ENCODE peak calls at places on chromosomes 5 and 9, in six cellular contexts. One of them, this sample, is unnamed.

GRCh38 chr9:118896356-118897000 is 472.8 kb downstream of the BRINP1 start:
- DNase-seq in foreskin fibroblast: no peak
- DNase-seq in NCI-H2107: no peak
- DNase-seq in CD4-positive, CD25-positive, alpha-beta regulatory T cell: no peak
- DNase-seq in epithelial cell of esophagus: peak; percentile 1
- DNase-seq in prostate gland: no peak
- DNase-seq in this sample: peak; percentile 16

GRCh38 chr5:173495225-173495904 is 121.1 kb downstream of the BOD1 start:
- DNase-seq in epithelial cell of esophagus: no peak
- DNase-seq in NCI-H2107: no peak
- DNase-seq in prostate gland: no peak
- DNase-seq in foreskin fibroblast: peak; percentile 59
- DNase-seq in CD4-positive, CD25-positive, alpha-beta regulatory T cell: no peak
- DNase-seq in this sample: no peak

GRCh38 chr5:68949711-68950110 is 144.1 kb upstream of the SLC30A5 start:
- DNase-seq in CD4-positive, CD25-positive, alpha-beta regulatory T cell: no peak
- DNase-seq in epithelial cell of esophagus: no peak
- DNase-seq in NCI-H2107: no peak
- DNase-seq in prostate gland: no peak
- DNase-seq in foreskin fibroblast: no peak
- DNase-seq in this sample: no peak

GRCh38 chr5:126811515-126812198 is 34.7 kb downstream of the LMNB1 start:
- DNase-seq in prostate gland: no peak
- DNase-seq in foreskin fibroblast: peak; percentile 40
- DNase-seq in epithelial cell of esophagus: peak; percentile 41
- DNase-seq in CD4-positive, CD25-positive, alpha-beta regulatory T cell: peak; percentile 80
- DNase-seq in NCI-H2107: no peak
- DNase-seq in this sample: no peak

GRCh38 chr9:107760469-107761242 is 271.1 kb upstream of the KLF4 start:
- DNase-seq in prostate gland: no peak
- DNase-seq in CD4-positive, CD25-positive, alpha-beta regulatory T cell: no peak
- DNase-seq in foreskin fibroblast: no peak
- DNase-seq in epithelial cell of esophagus: no peak
- DNase-seq in NCI-H2107: no peak
- DNase-seq in this sample: no peak

GRCh38 chr5:140000332-140000731 is 42.8 kb downstream of the NRG2 start:
- DNase-seq in foreskin fibroblast: no peak
- DNase-seq in prostate gland: no peak
- DNase-seq in CD4-positive, CD25-positive, alpha-beta regulatory T cell: no peak
- DNase-seq in epithelial cell of esophagus: no peak
- DNase-seq in NCI-H2107: no peak
- DNase-seq in this sample: no peak

GRCh38 chr5:79143684-79144379 is 32.2 kb downstream of the BHMT start:
- DNase-seq in epithelial cell of esophagus: peak; percentile 90
- DNase-seq in CD4-positive, CD25-positive, alpha-beta regulatory T cell: no peak
- DNase-seq in foreskin fibroblast: peak; percentile 5
- DNase-seq in prostate gland: no peak
- DNase-seq in NCI-H2107: no peak
- DNase-seq in this sample: no peak

GRCh38 chr5:12730354-12730753 is 826.1 kb upstream of the CTNND2 start:
- DNase-seq in CD4-positive, CD25-positive, alpha-beta regulatory T cell: no peak
- DNase-seq in NCI-H2107: no peak
- DNase-seq in epithelial cell of esophagus: no peak
- DNase-seq in foreskin fibroblast: no peak
- DNase-seq in prostate gland: no peak
- DNase-seq in this sample: no peak

GRCh38 chr5:66646570-66646969 is 50.4 kb downstream of the MAST4 start:
- DNase-seq in prostate gland: no peak
- DNase-seq in NCI-H2107: no peak
- DNase-seq in CD4-positive, CD25-positive, alpha-beta regulatory T cell: no peak
- DNase-seq in epithelial cell of esophagus: peak; percentile 12
- DNase-seq in foreskin fibroblast: no peak
- DNase-seq in this sample: peak; percentile 1

GRCh38 chr5:60541980-60542379 is 158.0 kb downstream of the DEPDC1B start:
- DNase-seq in epithelial cell of esophagus: no peak
- DNase-seq in NCI-H2107: no peak
- DNase-seq in prostate gland: no peak
- DNase-seq in foreskin fibroblast: peak; percentile 21
- DNase-seq in CD4-positive, CD25-positive, alpha-beta regulatory T cell: no peak
- DNase-seq in this sample: no peak

GRCh38 chr9:130183133-130183762 is 11.0 kb downstream of the NCS1 start:
- DNase-seq in prostate gland: no peak
- DNase-seq in NCI-H2107: no peak
- DNase-seq in epithelial cell of esophagus: no peak
- DNase-seq in foreskin fibroblast: peak; percentile 78
- DNase-seq in CD4-positive, CD25-positive, alpha-beta regulatory T cell: no peak
- DNase-seq in this sample: no peak

GRCh38 chr9:99000480-99001395 is 57.0 kb downstream of the COL15A1 start:
- DNase-seq in CD4-positive, CD25-positive, alpha-beta regulatory T cell: peak; percentile 58
- DNase-seq in epithelial cell of esophagus: peak; percentile 82
- DNase-seq in foreskin fibroblast: peak; percentile 53
- DNase-seq in prostate gland: no peak
- DNase-seq in NCI-H2107: no peak
- DNase-seq in this sample: no peak

GRCh38 chr5:41843456-41844112 is 26.6 kb downstream of the OXCT1 start:
- DNase-seq in prostate gland: peak; percentile 23
- DNase-seq in epithelial cell of esophagus: peak; percentile 69
- DNase-seq in foreskin fibroblast: peak; percentile 44
- DNase-seq in CD4-positive, CD25-positive, alpha-beta regulatory T cell: peak; percentile 38
- DNase-seq in NCI-H2107: peak; percentile 14
- DNase-seq in this sample: peak; percentile 18

GRCh38 chr9:133135193-133135745 is 14.2 kb upstream of the RALGDS start:
- DNase-seq in CD4-positive, CD25-positive, alpha-beta regulatory T cell: no peak
- DNase-seq in NCI-H2107: no peak
- DNase-seq in prostate gland: peak; percentile 65
- DNase-seq in epithelial cell of esophagus: peak; percentile 98
- DNase-seq in foreskin fibroblast: no peak
- DNase-seq in this sample: no peak

GRCh38 chr5:37212096-37212495 is 37.1 kb downstream of the CPLANE1 start:
- DNase-seq in foreskin fibroblast: no peak
- DNase-seq in CD4-positive, CD25-positive, alpha-beta regulatory T cell: no peak
- DNase-seq in epithelial cell of esophagus: no peak
- DNase-seq in prostate gland: no peak
- DNase-seq in NCI-H2107: no peak
- DNase-seq in this sample: no peak

GRCh38 chr9:33785914-33786313 is 9.4 kb upstream of the PRSS3 start:
- DNase-seq in prostate gland: no peak
- DNase-seq in NCI-H2107: no peak
- DNase-seq in foreskin fibroblast: no peak
- DNase-seq in CD4-positive, CD25-positive, alpha-beta regulatory T cell: no peak
- DNase-seq in epithelial cell of esophagus: no peak
- DNase-seq in this sample: no peak

GRCh38 chr5:18329346-18329745 is 695.1 kb downstream of the TAF11L14 start:
- DNase-seq in epithelial cell of esophagus: no peak
- DNase-seq in NCI-H2107: no peak
- DNase-seq in prostate gland: no peak
- DNase-seq in CD4-positive, CD25-positive, alpha-beta regulatory T cell: no peak
- DNase-seq in foreskin fibroblast: no peak
- DNase-seq in this sample: no peak

GRCh38 chr9:37650873-37651768 is at the start of gene FRMPD1:
- DNase-seq in foreskin fibroblast: peak; percentile 35
- DNase-seq in epithelial cell of esophagus: peak; percentile 73
- DNase-seq in NCI-H2107: peak; percentile 68
- DNase-seq in prostate gland: peak; percentile 36
- DNase-seq in CD4-positive, CD25-positive, alpha-beta regulatory T cell: peak; percentile 26
- DNase-seq in this sample: peak; percentile 62

GRCh38 chr9:105679406-105680022 is 14.8 kb upstream of the TMEM38B start:
- DNase-seq in foreskin fibroblast: no peak
- DNase-seq in CD4-positive, CD25-positive, alpha-beta regulatory T cell: no peak
- DNase-seq in epithelial cell of esophagus: no peak
- DNase-seq in prostate gland: no peak
- DNase-seq in NCI-H2107: no peak
- DNase-seq in this sample: no peak

GRCh38 chr5:77292026-77292757 is 81.7 kb downstream of the PDE8B start:
- DNase-seq in CD4-positive, CD25-positive, alpha-beta regulatory T cell: no peak
- DNase-seq in NCI-H2107: no peak
- DNase-seq in epithelial cell of esophagus: no peak
- DNase-seq in prostate gland: no peak
- DNase-seq in foreskin fibroblast: peak; percentile 48
- DNase-seq in this sample: no peak

GRCh38 chr9:137436761-137437600 is 4.2 kb downstream of the ENTPD8 start:
- DNase-seq in CD4-positive, CD25-positive, alpha-beta regulatory T cell: no peak
- DNase-seq in foreskin fibroblast: no peak
- DNase-seq in NCI-H2107: no peak
- DNase-seq in prostate gland: no peak
- DNase-seq in epithelial cell of esophagus: no peak
- DNase-seq in this sample: no peak

GRCh38 chr9:126676685-126677143 is 63.0 kb downstream of the LMX1B start:
- DNase-seq in prostate gland: no peak
- DNase-seq in foreskin fibroblast: no peak
- DNase-seq in CD4-positive, CD25-positive, alpha-beta regulatory T cell: no peak
- DNase-seq in NCI-H2107: no peak
- DNase-seq in epithelial cell of esophagus: peak; percentile 49
- DNase-seq in this sample: no peak

GRCh38 chr5:6396836-6397535 is 18.6 kb upstream of the MED10 start:
- DNase-seq in foreskin fibroblast: no peak
- DNase-seq in NCI-H2107: no peak
- DNase-seq in prostate gland: no peak
- DNase-seq in epithelial cell of esophagus: no peak
- DNase-seq in CD4-positive, CD25-positive, alpha-beta regulatory T cell: no peak
- DNase-seq in this sample: no peak

GRCh38 chr9:70874451-70874850 is 247.0 kb downstream of the TRPM3 start:
- DNase-seq in epithelial cell of esophagus: no peak
- DNase-seq in CD4-positive, CD25-positive, alpha-beta regulatory T cell: no peak
- DNase-seq in prostate gland: no peak
- DNase-seq in foreskin fibroblast: no peak
- DNase-seq in NCI-H2107: no peak
- DNase-seq in this sample: no peak

GRCh38 chr5:93247126-93247525 is 333.9 kb downstream of the NR2F1-AS1 start:
- DNase-seq in foreskin fibroblast: no peak
- DNase-seq in NCI-H2107: no peak
- DNase-seq in epithelial cell of esophagus: no peak
- DNase-seq in CD4-positive, CD25-positive, alpha-beta regulatory T cell: no peak
- DNase-seq in prostate gland: no peak
- DNase-seq in this sample: no peak

GRCh38 chr5:158701406-158702177 is 398.1 kb downstream of the EBF1 start:
- DNase-seq in CD4-positive, CD25-positive, alpha-beta regulatory T cell: no peak
- DNase-seq in prostate gland: no peak
- DNase-seq in epithelial cell of esophagus: peak; percentile 70
- DNase-seq in NCI-H2107: no peak
- DNase-seq in foreskin fibroblast: peak; percentile 85
- DNase-seq in this sample: no peak

GRCh38 chr9:91843623-91844111 is 106.4 kb downstream of the ROR2 start:
- DNase-seq in NCI-H2107: no peak
- DNase-seq in foreskin fibroblast: no peak
- DNase-seq in CD4-positive, CD25-positive, alpha-beta regulatory T cell: no peak
- DNase-seq in epithelial cell of esophagus: no peak
- DNase-seq in prostate gland: no peak
- DNase-seq in this sample: no peak

GRCh38 chr5:126354012-126354856 is 69.0 kb upstream of the GRAMD2B start:
- DNase-seq in CD4-positive, CD25-positive, alpha-beta regulatory T cell: peak; percentile 62
- DNase-seq in prostate gland: no peak
- DNase-seq in NCI-H2107: no peak
- DNase-seq in foreskin fibroblast: peak; percentile 92
- DNase-seq in epithelial cell of esophagus: peak; percentile 87
- DNase-seq in this sample: no peak

GRCh38 chr5:95988094-95988493 is 26.4 kb upstream of the ELL2 start:
- DNase-seq in prostate gland: no peak
- DNase-seq in NCI-H2107: no peak
- DNase-seq in CD4-positive, CD25-positive, alpha-beta regulatory T cell: no peak
- DNase-seq in foreskin fibroblast: no peak
- DNase-seq in epithelial cell of esophagus: no peak
- DNase-seq in this sample: no peak

GRCh38 chr9:109717342-109717741 is 62.7 kb upstream of the PALM2AKAP2 start:
- DNase-seq in foreskin fibroblast: no peak
- DNase-seq in prostate gland: no peak
- DNase-seq in epithelial cell of esophagus: no peak
- DNase-seq in CD4-positive, CD25-positive, alpha-beta regulatory T cell: no peak
- DNase-seq in NCI-H2107: no peak
- DNase-seq in this sample: no peak

GRCh38 chr5:179549973-179550510 is 312 bp upstream of the RUFY1 start:
- DNase-seq in foreskin fibroblast: peak; percentile 17
- DNase-seq in prostate gland: no peak
- DNase-seq in CD4-positive, CD25-positive, alpha-beta regulatory T cell: peak; percentile 56
- DNase-seq in NCI-H2107: no peak
- DNase-seq in epithelial cell of esophagus: no peak
- DNase-seq in this sample: no peak

GRCh38 chr9:38048319-38048969 is 20.6 kb downstream of the SHB start:
- DNase-seq in epithelial cell of esophagus: no peak
- DNase-seq in prostate gland: no peak
- DNase-seq in foreskin fibroblast: no peak
- DNase-seq in NCI-H2107: no peak
- DNase-seq in CD4-positive, CD25-positive, alpha-beta regulatory T cell: no peak
- DNase-seq in this sample: no peak

GRCh38 chr5:147690595-147690994 is 91.9 kb downstream of the JAKMIP2 start:
- DNase-seq in NCI-H2107: no peak
- DNase-seq in prostate gland: no peak
- DNase-seq in foreskin fibroblast: no peak
- DNase-seq in CD4-positive, CD25-positive, alpha-beta regulatory T cell: no peak
- DNase-seq in epithelial cell of esophagus: peak; percentile 53
- DNase-seq in this sample: no peak

GRCh38 chr5:10634562-10634961 is 70.7 kb downstream of the ANKRD33B start:
- DNase-seq in prostate gland: no peak
- DNase-seq in foreskin fibroblast: no peak
- DNase-seq in epithelial cell of esophagus: no peak
- DNase-seq in NCI-H2107: no peak
- DNase-seq in CD4-positive, CD25-positive, alpha-beta regulatory T cell: no peak
- DNase-seq in this sample: no peak

GRCh38 chr9:32218100-32218767 is 166.2 kb upstream of the ACO1 start:
- DNase-seq in prostate gland: no peak
- DNase-seq in CD4-positive, CD25-positive, alpha-beta regulatory T cell: no peak
- DNase-seq in NCI-H2107: no peak
- DNase-seq in foreskin fibroblast: no peak
- DNase-seq in epithelial cell of esophagus: no peak
- DNase-seq in this sample: no peak

GRCh38 chr9:108569624-108570023 is 286.2 kb downstream of the ACTL7B start:
- DNase-seq in CD4-positive, CD25-positive, alpha-beta regulatory T cell: no peak
- DNase-seq in foreskin fibroblast: peak; percentile 80
- DNase-seq in epithelial cell of esophagus: peak; percentile 95
- DNase-seq in NCI-H2107: no peak
- DNase-seq in prostate gland: no peak
- DNase-seq in this sample: no peak

GRCh38 chr5:2741946-2742345 is 9.5 kb downstream of the IRX2 start:
- DNase-seq in prostate gland: no peak
- DNase-seq in foreskin fibroblast: no peak
- DNase-seq in epithelial cell of esophagus: peak; percentile 27
- DNase-seq in NCI-H2107: no peak
- DNase-seq in CD4-positive, CD25-positive, alpha-beta regulatory T cell: no peak
- DNase-seq in this sample: no peak

GRCh38 chr5:161676109-161676508 is 9.4 kb upstream of the GABRA6 start:
- DNase-seq in epithelial cell of esophagus: peak; percentile 19
- DNase-seq in NCI-H2107: no peak
- DNase-seq in foreskin fibroblast: no peak
- DNase-seq in prostate gland: no peak
- DNase-seq in CD4-positive, CD25-positive, alpha-beta regulatory T cell: no peak
- DNase-seq in this sample: no peak

GRCh38 chr5:159459132-159459627 is 128.9 kb upstream of the IL12B start:
- DNase-seq in foreskin fibroblast: no peak
- DNase-seq in prostate gland: no peak
- DNase-seq in NCI-H2107: no peak
- DNase-seq in epithelial cell of esophagus: no peak
- DNase-seq in CD4-positive, CD25-positive, alpha-beta regulatory T cell: no peak
- DNase-seq in this sample: no peak

This sample was measured in NCI-H510A.